ENCODE peak calls at places on chromosomes 1 and 21, in eight cellular contexts. P, J, A, C, W, I, F and E are unnamed samples.

GRCh38 chr1:202086579-202087350 is 36.0 kb upstream of the GPR37L1 start:
- DNase-seq in P (no peak), C (peak; percentile 90), I (no peak), F (peak; percentile 69), W (no peak), J (no peak), A (no peak), E (peak; percentile 64)

GRCh38 chr1:167305705-167306277 is 85.1 kb downstream of the POU2F1 start:
- DNase-seq in A (no peak), W (no peak), J (no peak), F (no peak), P (no peak), C (no peak), I (no peak), E (no peak)

GRCh38 chr1:112721966-112722524 is 6.9 kb upstream of the PPM1J start:
- DNase-seq in J (no peak), C (peak; percentile 80), I (no peak), A (no peak), P (no peak), F (no peak), W (no peak), E (no peak)

GRCh38 chr21:33980276-33980916 is 64.8 kb upstream of the ATP5PO start:
- DNase-seq in W (no peak), F (no peak), C (no peak), J (no peak), I (no peak), P (no peak), A (no peak), E (no peak)

GRCh38 chr1:93652335-93652949 is 29.2 kb downstream of the BCAR3 start:
- DNase-seq in F (no peak), I (no peak), C (no peak), A (no peak), P (no peak), J (no peak), W (no peak), E (no peak)

GRCh38 chr1:9294910-9295636 is 2.4 kb downstream of the SPSB1 start:
- DNase-seq in J (peak; percentile 47), C (no peak), I (no peak), F (no peak), W (peak; percentile 71), P (no peak), A (no peak), E (peak; percentile 38)

GRCh38 chr21:29347274-29347681 is 48.6 kb downstream of the BACH1 start:
- DNase-seq in J (no peak), C (no peak), P (no peak), F (no peak), I (no peak), W (no peak), A (no peak), E (no peak)

GRCh38 chr1:201311356-201312011 is 28.2 kb downstream of the PKP1 start:
- DNase-seq in A (no peak), W (no peak), I (no peak), F (no peak), P (no peak), J (no peak), C (no peak), E (no peak)

GRCh38 chr1:18385239-18385790 is 95.4 kb upstream of the KLHDC7A start:
- DNase-seq in F (no peak), J (peak; percentile 29), P (peak; percentile 21), A (no peak), I (no peak), C (peak; percentile 90), W (no peak), E (peak; percentile 84)

GRCh38 chr1:19368964-19369363 is 56.8 kb downstream of the SLC66A1 start:
- DNase-seq in A (no peak), F (no peak), I (no peak), J (no peak), P (no peak), W (no peak), C (no peak), E (no peak)

GRCh38 chr1:20787775-20788488 is 825 bp upstream of the HP1BP3 start:
- DNase-seq in I (no peak), C (no peak), F (no peak), P (peak; percentile 23), W (peak; percentile 83), J (no peak), A (no peak), E (peak; percentile 21)

GRCh38 chr21:15552914-15553491 is 176.8 kb upstream of the USP25 start:
- DNase-seq in A (no peak), I (no peak), P (no peak), F (no peak), C (no peak), W (no peak), J (no peak), E (peak; percentile 2)

GRCh38 chr1:110872745-110873435 is at the start of gene CD53:
- DNase-seq in A (peak; percentile 26), P (no peak), F (no peak), C (no peak), W (no peak), I (no peak), J (no peak), E (no peak)

GRCh38 chr1:185263780-185264179 is 53.3 kb downstream of the IVNS1ABP start:
- DNase-seq in C (no peak), W (no peak), J (no peak), P (no peak), F (no peak), A (no peak), I (no peak), E (no peak)

GRCh38 chr1:150235436-150235851 is 468 bp downstream of the ANP32E start:
- DNase-seq in F (no peak), A (peak; percentile 8), C (no peak), I (no peak), W (no peak), P (peak; percentile 24), J (no peak), E (peak; percentile 52)
- H3K36me3 ChIP-seq in F (peaks cover 12% of the 10 kb centered on the region), A (no peaks in the 10 kb centered on the region), C (no peaks in the 10 kb centered on the region), I (no peaks in the 10 kb centered on the region), W (peaks cover 5% of the 10 kb centered on the region), P (peaks cover 12% of the 10 kb centered on the region), J (peaks cover 7% of the 10 kb centered on the region), E (no peaks in the 10 kb centered on the region)

GRCh38 chr1:195097316-195097715 is 1510.9 kb downstream of the KCNT2 start:
- DNase-seq in W (peak; percentile 6), J (no peak), F (no peak), I (no peak), P (no peak), C (peak; percentile 23), A (no peak), E (no peak)
- H3K4me3 ChIP-seq in W (no peak overlapping the region), J (no peak overlapping the region), F (no peak overlapping the region), I (no peak overlapping the region), P (no peak overlapping the region), C (no peak overlapping the region), A (no peak overlapping the region), E (no peak overlapping the region)

GRCh38 chr1:235763962-235764361 is 102.7 kb downstream of the LYST start:
- DNase-seq in P (no peak), C (no peak), F (no peak), W (no peak), I (no peak), J (no peak), A (no peak), E (no peak)
- H3K36me3 ChIP-seq in P (no peaks in the 10 kb centered on the region), C (peaks cover 6% of the 10 kb centered on the region), F (no peaks in the 10 kb centered on the region), W (no peaks in the 10 kb centered on the region), I (peaks cover 24% of the 10 kb centered on the region), J (peaks cover 65% of the 10 kb centered on the region), A (peaks cover 4% of the 10 kb centered on the region), E (no peaks in the 10 kb centered on the region)

GRCh38 chr1:204841316-204841715 is 29.3 kb upstream of the NFASC start:
- DNase-seq in W (no peak), F (no peak), J (no peak), P (no peak), C (no peak), A (no peak), I (no peak), E (no peak)
- H3K4me3 ChIP-seq in W (no peak overlapping the region), F (no peak overlapping the region), J (no peak overlapping the region), P (no peak overlapping the region), C (no peak overlapping the region), A (no peak overlapping the region), I (no peak overlapping the region), E (no peak overlapping the region)

DNA sequence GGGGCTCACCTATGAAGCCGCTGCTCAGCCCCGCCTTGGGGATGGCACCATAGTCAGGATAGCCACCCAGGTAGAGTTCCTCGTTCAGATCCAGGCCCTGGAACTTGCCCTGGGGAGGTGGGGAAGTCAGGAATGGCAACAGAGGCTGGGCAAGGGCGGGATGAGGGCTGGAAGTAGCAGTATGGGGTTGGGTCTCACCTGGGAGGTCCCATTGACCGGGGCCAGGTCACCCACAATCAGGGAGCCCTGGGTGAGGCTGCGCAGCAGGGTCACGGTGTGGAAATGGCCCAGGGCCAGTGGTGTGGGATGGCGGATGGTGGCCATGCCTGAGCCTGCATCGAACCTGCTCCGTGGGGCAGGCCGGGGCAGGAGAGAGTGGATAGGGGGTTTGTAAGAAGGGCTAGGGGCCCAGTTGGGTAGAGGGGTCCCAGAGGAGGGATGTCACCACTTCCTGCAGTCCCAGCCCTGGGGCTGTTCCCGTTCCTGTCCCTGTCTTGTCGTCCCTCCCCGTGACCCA is 19.4 kb downstream of the LDLRAD2 start:
- DNase-seq in C (peak; percentile 66), F (no peak), J (no peak), A (no peak), P (no peak), I (no peak), W (no peak), E (no peak)
- H3K36me3 ChIP-seq in C (peaks cover 14% of the 10 kb centered on the region), F (peaks cover 89% of the 10 kb centered on the region), J (peaks cover 100% of the 10 kb centered on the region), A (no peaks in the 10 kb centered on the region), P (peaks cover 6% of the 10 kb centered on the region), I (peaks cover 98% of the 10 kb centered on the region), W (peaks cover 25% of the 10 kb centered on the region), E (peaks cover 29% of the 10 kb centered on the region)

GRCh38 chr1:243269461-243269801 is 13.6 kb downstream of the SDCCAG8 start:
- DNase-seq in J (no peak), W (no peak), P (no peak), I (no peak), A (no peak), F (no peak), C (no peak), E (no peak)

GRCh38 chr1:243268284-243268653 is 12.4 kb downstream of the SDCCAG8 start:
- DNase-seq in J (no peak), F (no peak), C (no peak), I (no peak), A (no peak), W (peak; percentile 96), P (no peak), E (no peak)

GRCh38 chr1:243267346-243268283 is 11.8 kb downstream of the SDCCAG8 start:
- DNase-seq in A (no peak), C (no peak), W (no peak), J (no peak), I (no peak), P (peak; percentile 5), F (no peak), E (no peak)

GRCh38 chr1:243270097-243270864 is 14.4 kb downstream of the SDCCAG8 start:
- DNase-seq in P (no peak), J (no peak), A (no peak), W (no peak), C (no peak), I (no peak), F (no peak), E (no peak)

GRCh38 chr1:243268751-243269460 is 13.1 kb downstream of the SDCCAG8 start:
- DNase-seq in J (no peak), I (no peak), A (no peak), C (no peak), F (no peak), P (peak; percentile 16), W (peak; percentile 72), E (peak; percentile 46)
- H3K4me3 ChIP-seq in J (peak overlapping the region; percentile 24), I (peak overlapping the region; percentile 47), A (no peak overlapping the region), C (no peak overlapping the region), F (no peak overlapping the region), P (no peak overlapping the region), W (peak overlapping the region; percentile 0), E (no peak overlapping the region)

GRCh38 chr1:51381964-51382363 is 51.6 kb upstream of the TTC39A start:
- DNase-seq in A (no peak), I (no peak), W (no peak), J (no peak), F (no peak), P (no peak), C (no peak), E (no peak)
- H3K36me3 ChIP-seq in A (no peaks in the 10 kb centered on the region), I (peaks cover 14% of the 10 kb centered on the region), W (peaks cover 7% of the 10 kb centered on the region), J (peaks cover 55% of the 10 kb centered on the region), F (peaks cover 11% of the 10 kb centered on the region), P (peaks cover 21% of the 10 kb centered on the region), C (peaks cover 3% of the 10 kb centered on the region), E (peaks cover 1% of the 10 kb centered on the region)